ENCODE peak calls at places on chromosomes 16 and 17, in four cellular contexts. One of them, this sample, is unnamed.

GRCh38 chr17:5122586-5123342 is 6.9 kb downstream of the USP6 start:
- DNase-seq in IMR-90: no peak
- DNase-seq in uterus: peak
- DNase-seq in endothelial cell of umbilical vein: no peak
- DNase-seq in this sample: peak

GRCh38 chr17:30821751-30822723 is 2.5 kb downstream of the CRLF3 start:
- DNase-seq in uterus: no peak
- DNase-seq in IMR-90: no peak
- DNase-seq in endothelial cell of umbilical vein: no peak
- DNase-seq in this sample: peak

GRCh38 chr16:55830658-55831294 is 2.1 kb downstream of the CES1 start:
- DNase-seq in IMR-90: no peak
- DNase-seq in uterus: no peak
- DNase-seq in endothelial cell of umbilical vein: no peak
- DNase-seq in this sample: no peak

GRCh38 chr17:15955793-15956541 is 11.0 kb downstream of the ADORA2B start:
- DNase-seq in endothelial cell of umbilical vein: no peak
- DNase-seq in IMR-90: no peak
- DNase-seq in uterus: no peak
- DNase-seq in this sample: peak

GRCh38 chr16:86772671-86773338 is 194.5 kb downstream of the FOXL1 start:
- DNase-seq in endothelial cell of umbilical vein: no peak
- DNase-seq in uterus: no peak
- DNase-seq in IMR-90: peak
- DNase-seq in this sample: no peak

GRCh38 chr16:12229759-12230594 is 253.4 kb downstream of the SNX29 start:
- DNase-seq in uterus: no peak
- DNase-seq in endothelial cell of umbilical vein: no peak
- DNase-seq in IMR-90: peak
- DNase-seq in this sample: no peak

GRCh38 chr17:10197362-10197720 is 1.1 kb downstream of the GAS7 start:
- DNase-seq in endothelial cell of umbilical vein: no peak
- DNase-seq in IMR-90: no peak
- DNase-seq in uterus: no peak
- DNase-seq in this sample: no peak

GRCh38 chr16:71746442-71747046 is 22.0 kb upstream of the PHLPP2 start:
- DNase-seq in uterus: no peak
- DNase-seq in endothelial cell of umbilical vein: peak
- DNase-seq in IMR-90: peak
- DNase-seq in this sample: peak

GRCh38 chr17:50685334-50685665 is 22.4 kb downstream of the ANKRD40 start:
- DNase-seq in uterus: no peak
- DNase-seq in endothelial cell of umbilical vein: no peak
- DNase-seq in IMR-90: no peak
- DNase-seq in this sample: no peak

GRCh38 chr17:50683434-50684287 is 24.1 kb downstream of the ANKRD40 start:
- DNase-seq in endothelial cell of umbilical vein: no peak
- DNase-seq in IMR-90: no peak
- DNase-seq in uterus: no peak
- DNase-seq in this sample: no peak

GRCh38 chr17:50685691-50686493 is 21.8 kb downstream of the ANKRD40 start:
- DNase-seq in endothelial cell of umbilical vein: no peak
- DNase-seq in IMR-90: no peak
- DNase-seq in uterus: no peak
- DNase-seq in this sample: no peak

GRCh38 chr17:50684288-50684611 is 23.5 kb downstream of the ANKRD40 start:
- DNase-seq in IMR-90: no peak
- DNase-seq in endothelial cell of umbilical vein: no peak
- DNase-seq in uterus: no peak
- DNase-seq in this sample: no peak

GRCh38 chr17:50684612-50685333 is 22.9 kb downstream of the ANKRD40 start:
- DNase-seq in uterus: no peak
- DNase-seq in IMR-90: no peak
- DNase-seq in endothelial cell of umbilical vein: no peak
- DNase-seq in this sample: no peak
- TF ChIP-seq POLR2A in uterus: no peak
- TF ChIP-seq POLR2A in IMR-90: no peak
- TF ChIP-seq POLR2A in endothelial cell of umbilical vein: no peak
- TF ChIP-seq POLR2A in this sample: no peak

GRCh38 chr17:12789075-12789975 is at the start of gene ARHGAP44:
- DNase-seq in endothelial cell of umbilical vein: peak
- DNase-seq in uterus: peak
- DNase-seq in IMR-90: peak
- DNase-seq in this sample: peak
- TF ChIP-seq POLR2A in endothelial cell of umbilical vein: no peak
- TF ChIP-seq POLR2A in uterus: no peak
- TF ChIP-seq POLR2A in IMR-90: no peak
- TF ChIP-seq POLR2A in this sample: no peak

DNA sequence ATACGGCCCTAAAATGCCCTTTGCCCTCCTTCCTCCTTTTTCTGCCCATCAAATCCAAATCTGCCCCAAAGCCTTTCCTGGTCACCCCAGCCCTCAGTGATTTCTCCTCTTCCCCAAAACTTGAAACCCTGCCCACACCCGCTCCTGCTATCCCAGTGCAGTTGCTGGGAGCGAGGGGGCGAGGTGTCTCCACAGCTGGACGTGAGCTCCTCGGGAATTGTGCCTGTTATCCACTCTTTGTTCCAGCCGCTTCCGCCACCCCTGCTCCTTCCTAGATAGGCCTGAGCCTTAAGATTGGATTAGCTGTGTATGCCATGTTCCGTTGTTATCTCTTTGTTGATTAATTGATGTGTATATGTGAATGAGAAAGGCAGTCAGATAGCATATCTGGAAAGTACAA is 2.6 kb upstream of the KRT35 start:
- DNase-seq in uterus: no peak
- DNase-seq in IMR-90: no peak
- DNase-seq in endothelial cell of umbilical vein: no peak
- DNase-seq in this sample: no peak
- TF ChIP-seq POLR2A in uterus: no peak
- TF ChIP-seq POLR2A in IMR-90: no peak
- TF ChIP-seq POLR2A in endothelial cell of umbilical vein: no peak
- TF ChIP-seq POLR2A in this sample: no peak

GRCh38 chr16:68434654-68435210 is 13.6 kb downstream of the SMPD3 start:
- DNase-seq in IMR-90: no peak
- DNase-seq in endothelial cell of umbilical vein: no peak
- DNase-seq in uterus: no peak
- DNase-seq in this sample: no peak
- TF ChIP-seq POLR2A in IMR-90: no peak
- TF ChIP-seq POLR2A in endothelial cell of umbilical vein: no peak
- TF ChIP-seq POLR2A in uterus: no peak
- TF ChIP-seq POLR2A in this sample: no peak

GRCh38 chr16:31711344-31711845 is 162.2 kb upstream of the ZNF267 start:
- DNase-seq in uterus: no peak
- DNase-seq in IMR-90: no peak
- DNase-seq in endothelial cell of umbilical vein: no peak
- DNase-seq in this sample: no peak
- TF ChIP-seq POLR2A in uterus: no peak
- TF ChIP-seq POLR2A in IMR-90: no peak
- TF ChIP-seq POLR2A in endothelial cell of umbilical vein: no peak
- TF ChIP-seq POLR2A in this sample: no peak

GRCh38 chr16:47460301-47460754 is 535 bp downstream of the ITFG1 start:
- DNase-seq in IMR-90: no peak
- DNase-seq in endothelial cell of umbilical vein: no peak
- DNase-seq in uterus: no peak
- DNase-seq in this sample: peak

GRCh38 chr16:47459603-47460002 is 1.3 kb downstream of the ITFG1 start:
- DNase-seq in IMR-90: no peak
- DNase-seq in uterus: no peak
- DNase-seq in endothelial cell of umbilical vein: no peak
- DNase-seq in this sample: no peak

GRCh38 chr16:47460755-47461597 is at the start of the genes ITFG1 and PHKB:
- DNase-seq in endothelial cell of umbilical vein: peak
- DNase-seq in uterus: peak
- DNase-seq in IMR-90: peak
- DNase-seq in this sample: peak

GRCh38 chr16:47463771-47464624 is 2.9 kb downstream of the PHKB start:
- DNase-seq in uterus: no peak
- DNase-seq in endothelial cell of umbilical vein: no peak
- DNase-seq in IMR-90: no peak
- DNase-seq in this sample: no peak

DNA sequence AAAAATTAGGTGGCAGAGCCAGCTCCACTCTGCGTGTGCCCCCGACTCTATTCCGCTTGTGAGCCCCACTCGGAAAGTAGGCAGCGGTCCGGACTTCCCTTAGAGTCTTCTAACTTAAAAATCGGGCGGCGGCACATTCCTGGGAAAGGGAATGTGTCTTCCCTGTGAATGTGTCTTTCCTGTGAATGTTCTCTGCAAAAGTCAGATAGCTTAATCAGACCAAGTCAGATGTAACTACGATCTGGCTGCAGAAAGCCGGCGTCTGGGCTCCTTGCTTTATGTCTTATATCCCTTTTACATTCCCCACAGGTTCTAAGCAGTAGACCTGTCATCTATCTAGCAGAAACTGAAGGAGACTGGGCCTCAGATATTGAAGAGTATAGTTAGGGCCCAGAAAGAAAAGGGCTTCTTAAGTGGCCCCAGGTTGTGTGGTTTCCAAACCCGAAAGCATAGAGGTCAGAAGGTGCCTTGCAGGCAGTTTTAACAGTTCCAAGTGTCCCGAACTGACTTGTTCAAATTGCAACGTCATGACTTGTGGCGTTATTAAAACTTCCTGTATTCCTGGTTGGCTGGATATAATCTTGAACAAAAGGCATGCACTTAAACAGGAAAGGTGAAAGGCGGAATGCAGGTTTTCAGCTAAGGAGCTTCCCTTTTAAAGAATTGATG is 601 bp downstream of the PHKB start:
- DNase-seq in IMR-90: peak
- DNase-seq in uterus: no peak
- DNase-seq in endothelial cell of umbilical vein: peak
- DNase-seq in this sample: peak
- TF ChIP-seq POLR2A in IMR-90: no peak
- TF ChIP-seq POLR2A in uterus: no peak
- TF ChIP-seq POLR2A in endothelial cell of umbilical vein: no peak
- TF ChIP-seq POLR2A in this sample: peak

GRCh38 chr16:88784074-88784855 is 755 bp downstream of the PIEZO1 start:
- DNase-seq in endothelial cell of umbilical vein: peak
- DNase-seq in IMR-90: peak
- DNase-seq in uterus: peak
- DNase-seq in this sample: peak

GRCh38 chr16:88783391-88784073 is 1.5 kb downstream of the PIEZO1 start:
- DNase-seq in IMR-90: peak
- DNase-seq in uterus: no peak
- DNase-seq in endothelial cell of umbilical vein: peak
- DNase-seq in this sample: peak

GRCh38 chr16:88787579-88788314 is 2.7 kb upstream of the PIEZO1 start:
- DNase-seq in endothelial cell of umbilical vein: no peak
- DNase-seq in IMR-90: no peak
- DNase-seq in uterus: no peak
- DNase-seq in this sample: no peak

GRCh38 chr16:88784856-88785105 is 239 bp downstream of the PIEZO1 start:
- DNase-seq in uterus: no peak
- DNase-seq in IMR-90: no peak
- DNase-seq in endothelial cell of umbilical vein: no peak
- DNase-seq in this sample: peak

DNA sequence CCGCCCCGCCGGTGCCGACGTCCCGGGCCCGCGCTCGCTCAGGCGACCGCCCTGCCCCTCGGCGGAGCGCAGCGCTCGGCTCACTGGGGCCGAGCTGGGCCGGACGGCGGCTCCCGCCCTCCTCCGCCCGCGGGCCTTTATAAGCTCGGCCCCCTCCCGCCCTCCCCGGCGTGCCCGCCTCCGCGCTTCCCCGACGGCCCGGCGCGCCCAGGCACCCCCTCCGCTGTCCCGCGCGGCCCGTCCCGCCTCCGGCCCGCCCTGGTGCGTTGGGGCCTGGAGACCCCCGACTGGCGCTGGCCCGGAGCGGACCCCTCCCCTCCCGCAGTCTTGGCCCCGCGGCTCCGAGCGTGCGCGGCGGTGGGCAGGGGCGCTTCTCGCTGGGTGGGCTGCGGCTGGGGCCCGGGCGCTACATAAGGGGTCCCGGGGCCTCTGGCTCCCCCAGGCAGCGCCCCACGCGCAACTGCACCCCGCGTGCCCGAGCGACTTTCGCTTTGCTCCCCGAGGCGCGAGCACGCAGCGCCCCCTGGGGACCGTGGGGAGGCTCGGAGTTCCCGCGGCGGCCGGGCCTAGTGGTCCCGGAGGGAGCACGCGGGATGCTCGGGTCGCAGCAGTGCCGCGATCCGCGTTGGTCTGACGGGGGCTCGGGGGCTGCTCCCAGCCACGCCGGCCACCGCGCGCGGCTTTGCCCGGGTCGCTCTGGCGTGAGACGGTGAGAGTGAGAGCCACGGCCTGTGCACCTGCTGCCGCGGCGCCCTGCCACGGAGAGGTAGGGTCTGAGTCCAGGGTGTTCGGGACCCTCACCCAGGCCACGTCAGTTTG is at the start of gene PIEZO1:
- DNase-seq in IMR-90: peak
- DNase-seq in endothelial cell of umbilical vein: peak
- DNase-seq in uterus: peak
- DNase-seq in this sample: peak
- TF ChIP-seq POLR2A in IMR-90: peak
- TF ChIP-seq POLR2A in endothelial cell of umbilical vein: peak
- TF ChIP-seq POLR2A in uterus: peak
- TF ChIP-seq POLR2A in this sample: peak

DNA sequence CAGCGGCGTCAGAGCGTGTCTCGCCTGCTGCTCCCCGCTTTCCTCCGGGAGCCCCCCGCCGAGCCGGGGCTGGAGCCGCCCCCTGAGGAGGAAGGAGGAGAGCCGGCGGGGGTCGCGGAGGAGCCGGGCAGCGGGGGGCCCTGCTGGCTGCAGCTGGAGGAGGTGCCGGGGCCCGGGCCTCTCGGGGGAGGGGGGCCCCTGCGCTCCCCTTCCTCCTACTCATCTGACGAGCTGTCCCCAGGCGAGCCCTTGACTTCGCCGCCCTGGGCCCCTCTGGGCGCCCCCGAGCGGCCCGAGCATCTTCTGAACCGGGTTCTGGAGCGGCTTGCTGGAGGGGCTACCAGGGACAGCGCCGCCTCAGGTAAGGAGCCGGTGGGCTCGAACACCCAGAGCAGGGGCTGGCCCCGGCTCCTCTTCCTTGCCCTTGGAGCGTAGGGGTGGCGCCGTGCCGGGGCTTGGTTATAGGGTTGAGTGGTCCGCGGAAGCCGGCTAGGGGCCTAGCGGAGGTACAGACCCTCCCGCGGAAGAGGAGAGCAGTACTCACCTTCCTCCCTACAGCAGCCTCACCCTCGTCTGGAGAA is 841 bp downstream of the RAPGEFL1 start:
- DNase-seq in endothelial cell of umbilical vein: no peak
- DNase-seq in uterus: no peak
- DNase-seq in IMR-90: no peak
- DNase-seq in this sample: no peak
- TF ChIP-seq POLR2A in endothelial cell of umbilical vein: no peak
- TF ChIP-seq POLR2A in uterus: no peak
- TF ChIP-seq POLR2A in IMR-90: no peak
- TF ChIP-seq POLR2A in this sample: no peak

GRCh38 chr16:3576211-3576610 is 992 bp downstream of the NLRC3 start:
- DNase-seq in IMR-90: no peak
- DNase-seq in endothelial cell of umbilical vein: no peak
- DNase-seq in uterus: no peak
- DNase-seq in this sample: no peak

GRCh38 chr16:3575491-3575890 is 1.7 kb downstream of the NLRC3 start:
- DNase-seq in IMR-90: no peak
- DNase-seq in uterus: no peak
- DNase-seq in endothelial cell of umbilical vein: no peak
- DNase-seq in this sample: no peak

GRCh38 chr16:3578121-3578520 is 918 bp upstream of the NLRC3 start:
- DNase-seq in endothelial cell of umbilical vein: no peak
- DNase-seq in IMR-90: no peak
- DNase-seq in uterus: no peak
- DNase-seq in this sample: no peak

GRCh38 chr16:3578610-3579551 is 1.7 kb upstream of the NLRC3 start:
- DNase-seq in uterus: no peak
- DNase-seq in endothelial cell of umbilical vein: no peak
- DNase-seq in IMR-90: no peak
- DNase-seq in this sample: no peak

GRCh38 chr16:3577302-3577752 is at the start of gene NLRC3:
- DNase-seq in IMR-90: no peak
- DNase-seq in endothelial cell of umbilical vein: peak
- DNase-seq in uterus: no peak
- DNase-seq in this sample: no peak
- TF ChIP-seq POLR2A in IMR-90: no peak
- TF ChIP-seq POLR2A in endothelial cell of umbilical vein: no peak
- TF ChIP-seq POLR2A in uterus: no peak
- TF ChIP-seq POLR2A in this sample: no peak

This sample was measured in erythroblast.